ENCODE peak calls at places on chromosomes 5 and 9, in eight cellular contexts. W is neural progenitor cell, V is lower lobe of right lung, Z is lower leg skin, F is NB4, R is choroid plexus epithelial cell, U is colonic mucosa, L is body of pancreas. Q is an unnamed sample.

GRCh38 chr5:150022163-150022540 is 21.6 kb downstream of the HMGXB3 start:
- DNase-seq in U (no peak), L (no peak), R (peak), Z (no peak), W (no peak), F (peak), V (no peak), Q (peak)

GRCh38 chr5:95178046-95178651 is 106.7 kb downstream of the MCTP1 start:
- DNase-seq in W (peak), V (no peak), U (no peak), F (peak), R (peak), Z (no peak), L (no peak), Q (peak)

GRCh38 chr5:108543486-108543885 is 161.6 kb upstream of the FBXL17 start:
- DNase-seq in U (no peak), V (no peak), R (no peak), F (no peak), W (no peak), Z (no peak), L (no peak), Q (no peak)

GRCh38 chr5:168740821-168741213 is 161.6 kb upstream of the PANK3 start:
- DNase-seq in U (no peak), W (no peak), V (no peak), R (no peak), F (no peak), L (no peak), Z (peak), Q (no peak)

GRCh38 chr5:150694638-150695037 is 6.2 kb downstream of the RBM22 start:
- DNase-seq in Z (no peak), L (no peak), F (no peak), U (no peak), R (peak), W (no peak), V (no peak), Q (no peak)

GRCh38 chr5:432201-432927 is 10.6 kb upstream of the EXOC3 start:
- DNase-seq in F (no peak), L (no peak), R (no peak), Z (no peak), V (no peak), U (no peak), W (no peak), Q (no peak)

GRCh38 chr9:98064623-98065392 is 8.3 kb downstream of the NANS start:
- DNase-seq in L (no peak), R (peak), V (no peak), U (no peak), W (no peak), Z (peak), F (no peak), Q (peak)

GRCh38 chr9:132168347-132168746 is 6.5 kb downstream of the NTNG2 start:
- DNase-seq in W (no peak), V (no peak), L (peak), F (no peak), R (peak), Z (no peak), U (no peak), Q (no peak)

GRCh38 chr9:110650261-110650660 is 18.3 kb upstream of the MUSK start:
- DNase-seq in Z (no peak), L (no peak), F (no peak), U (no peak), W (no peak), V (no peak), R (peak), Q (peak)

GRCh38 chr9:110969971-110970381 is 68.3 kb downstream of the LPAR1 start:
- DNase-seq in F (no peak), R (peak), V (no peak), W (no peak), U (no peak), L (no peak), Z (no peak), Q (peak)

GRCh38 chr9:116465591-116466288 is 221.4 kb upstream of the TRIM32 start:
- DNase-seq in V (no peak), R (no peak), U (no peak), L (no peak), F (no peak), W (no peak), Z (no peak), Q (no peak)

GRCh38 chr5:14032944-14033343 is 88.5 kb upstream of the DNAH5 start:
- DNase-seq in R (no peak), W (no peak), L (no peak), V (no peak), U (no peak), F (no peak), Z (peak), Q (peak)

GRCh38 chr9:30522486-30522885 is 1862.0 kb upstream of the ACO1 start:
- DNase-seq in U (no peak), R (no peak), L (no peak), V (no peak), W (no peak), Z (no peak), F (no peak), Q (no peak)

GRCh38 chr5:35924122-35924949 is 14.1 kb downstream of the CAPSL start:
- DNase-seq in U (no peak), V (no peak), R (peak), W (no peak), F (no peak), L (no peak), Z (no peak), Q (peak)

GRCh38 chr9:16575142-16575877 is 295.2 kb downstream of the BNC2 start:
- DNase-seq in R (no peak), W (peak), V (no peak), F (peak), U (no peak), Z (no peak), L (no peak), Q (no peak)

GRCh38 chr5:130836729-130837660 is 328.1 kb downstream of the HINT1 start:
- DNase-seq in L (no peak), R (peak), W (no peak), F (no peak), Z (no peak), U (no peak), V (no peak), Q (peak)

GRCh38 chr5:130710596-130710995 is 454.5 kb downstream of the HINT1 start:
- DNase-seq in R (peak), U (peak), V (no peak), F (no peak), W (no peak), L (no peak), Z (no peak), Q (peak)

GRCh38 chr9:13378171-13378570 is 98.7 kb upstream of the MPDZ start:
- DNase-seq in W (no peak), Z (no peak), F (no peak), R (peak), U (no peak), L (no peak), V (no peak), Q (peak)

GRCh38 chr5:103402861-103403260 is 144.3 kb downstream of the MACIR start:
- DNase-seq in V (no peak), U (no peak), Z (no peak), L (peak), W (no peak), F (no peak), R (no peak), Q (no peak)

GRCh38 chr9:128061305-128061704 is 5.8 kb downstream of the NAIF1 start:
- DNase-seq in U (no peak), W (no peak), R (no peak), V (no peak), Z (no peak), F (no peak), L (no peak), Q (no peak)

GRCh38 chr9:104895572-104895971 is 32.4 kb downstream of the ABCA1 start:
- DNase-seq in F (no peak), V (no peak), W (no peak), L (no peak), R (peak), U (no peak), Z (no peak), Q (peak)

GRCh38 chr5:17441351-17441750 is 56.7 kb upstream of the TAF11L2 start:
- DNase-seq in U (no peak), R (peak), Z (no peak), F (no peak), W (no peak), V (no peak), L (no peak), Q (peak)

GRCh38 chr5:134149571-134150303 is 27.0 kb downstream of the SKP1 start:
- DNase-seq in W (no peak), F (no peak), V (no peak), U (no peak), L (peak), R (peak), Z (no peak), Q (no peak)

DNA sequence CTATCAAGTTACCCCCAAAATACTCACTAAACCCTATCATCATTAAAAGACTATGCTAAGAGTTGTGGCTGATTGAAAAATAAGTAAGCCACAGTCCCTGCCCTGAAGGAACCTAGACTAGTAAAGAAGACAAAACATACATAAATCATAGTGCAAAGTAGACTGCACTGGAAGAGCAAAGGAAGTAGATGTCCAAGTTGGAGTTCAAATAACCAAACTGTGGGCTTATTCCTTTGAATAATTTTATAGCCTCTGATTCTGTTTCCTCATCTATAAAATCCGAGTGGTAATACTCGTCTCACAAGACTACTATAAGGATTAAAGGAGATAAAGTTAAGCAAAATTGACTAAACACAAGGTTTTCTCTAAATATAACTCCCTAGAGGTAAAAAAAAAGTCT is 140.4 kb downstream of the TLE1 start:
- DNase-seq in R (no peak), Z (no peak), F (no peak), L (no peak), V (no peak), U (no peak), W (no peak), Q (no peak)
- H3K4me3 ChIP-seq in R (no peak), Z (no peak), F (no peak), L (no peak), V (no peak), U (no peak), W (no peak), Q (no peak)

GRCh38 chr9:1732670-1733069 is 282.5 kb upstream of the SMARCA2 start:
- DNase-seq in R (peak), W (no peak), V (no peak), Z (no peak), L (peak), F (no peak), U (no peak), Q (no peak)

GRCh38 chr9:1723616-1724015 is 291.5 kb upstream of the SMARCA2 start:
- DNase-seq in L (no peak), U (no peak), V (no peak), F (no peak), Z (no peak), R (no peak), W (no peak), Q (no peak)

GRCh38 chr9:1729631-1730030 is 285.5 kb upstream of the SMARCA2 start:
- DNase-seq in W (no peak), Z (no peak), F (no peak), U (no peak), V (no peak), R (no peak), L (no peak), Q (no peak)

GRCh38 chr9:1722404-1722803 is 292.7 kb upstream of the SMARCA2 start:
- DNase-seq in W (no peak), F (peak), Z (no peak), U (no peak), R (no peak), L (no peak), V (no peak), Q (no peak)

GRCh38 chr9:1726993-1727759 is 288.0 kb upstream of the SMARCA2 start:
- DNase-seq in L (no peak), Z (no peak), V (no peak), U (no peak), R (no peak), F (peak), W (peak), Q (no peak)
- TF ChIP-seq CTCF in L (no peak), Z (no peak), V (no peak), U (no peak), R (no peak), F (no peak), W (peak), Q (no peak)

GRCh38 chr9:113502427-113503008 is 39.0 kb downstream of the RGS3 start:
- DNase-seq in W (no peak), Z (no peak), V (no peak), R (no peak), U (no peak), L (no peak), F (no peak), Q (no peak)
- H3K4me3 ChIP-seq in W (no peak), Z (no peak), V (peak), R (no peak), U (no peak), L (no peak), F (no peak), Q (no peak)

GRCh38 chr5:38112930-38113329 is 145.4 kb upstream of the EGFLAM start:
- DNase-seq in F (no peak), L (no peak), V (no peak), W (no peak), U (no peak), Z (no peak), R (no peak), Q (no peak)
- TF ChIP-seq CTCF in F (no peak), L (no peak), V (no peak), W (no peak), U (no peak), Z (no peak), R (no peak), Q (no peak)

GRCh38 chr9:27112235-27112634 is 3.2 kb downstream of the TEK start:
- DNase-seq in U (no peak), F (no peak), V (no peak), W (no peak), L (no peak), Z (no peak), R (no peak), Q (no peak)
- H3K4me3 ChIP-seq in U (no peak), F (no peak), V (no peak), W (no peak), L (no peak), Z (no peak), R (no peak), Q (no peak)

GRCh38 chr9:114906922-114907571 is 23.3 kb downstream of the TNFSF8 start:
- DNase-seq in V (no peak), F (peak), R (peak), L (no peak), Z (no peak), U (no peak), W (peak), Q (peak)
- TF ChIP-seq CTCF in V (peak), F (peak), R (peak), L (peak), Z (no peak), U (peak), W (peak), Q (peak)

GRCh38 chr5:140041099-140041491 is 2.0 kb downstream of the NRG2 start:
- DNase-seq in F (no peak), W (no peak), Z (no peak), R (no peak), U (no peak), L (no peak), V (no peak), Q (no peak)
- H3K4me3 ChIP-seq in F (no peak), W (no peak), Z (no peak), R (no peak), U (no peak), L (no peak), V (no peak), Q (no peak)